ENCODE peak calls at places on chromosomes 4 and X, in nine cellular contexts. One of them, this sample, is unnamed.

GRCh38 chr4:27913738-27914137 is 1053.1 kb downstream of the STIM2 start:
- DNase-seq in H7: no peak
- DNase-seq in AG08396: no peak
- DNase-seq in B cell: no peak
- DNase-seq in activated gamma-delta T cell treated with anti-CD3 and anti-CD28 coated beads, Interleukin-2, amount 50 U/mL, for 16 hours: no peak
- DNase-seq in activated CD8-positive, alpha-beta T cell treated with anti-CD3 and anti-CD28 coated beads, Interleukin-2, amount 10 ng/mL, durations not matched to agents 7 days and 5 days: no peak
- DNase-seq in WERI-Rb-1: no peak
- DNase-seq in NCI-H1930: no peak
- DNase-seq in substantia nigra: no peak
- DNase-seq in this sample: no peak

GRCh38 chr4:5683566-5683965 is 24.8 kb downstream of the EVC2 start:
- DNase-seq in H7: no peak
- DNase-seq in AG08396: no peak
- DNase-seq in B cell: no peak
- DNase-seq in activated gamma-delta T cell treated with anti-CD3 and anti-CD28 coated beads, Interleukin-2, amount 50 U/mL, for 16 hours: no peak
- DNase-seq in activated CD8-positive, alpha-beta T cell treated with anti-CD3 and anti-CD28 coated beads, Interleukin-2, amount 10 ng/mL, durations not matched to agents 7 days and 5 days: no peak
- DNase-seq in WERI-Rb-1: no peak
- DNase-seq in NCI-H1930: no peak
- DNase-seq in substantia nigra: no peak
- DNase-seq in this sample: no peak

GRCh38 chr4:83413676-83414075 is 41.9 kb downstream of the HELQ start:
- DNase-seq in H7: no peak
- DNase-seq in AG08396: peak
- DNase-seq in B cell: no peak
- DNase-seq in activated gamma-delta T cell treated with anti-CD3 and anti-CD28 coated beads, Interleukin-2, amount 50 U/mL, for 16 hours: no peak
- DNase-seq in activated CD8-positive, alpha-beta T cell treated with anti-CD3 and anti-CD28 coated beads, Interleukin-2, amount 10 ng/mL, durations not matched to agents 7 days and 5 days: no peak
- DNase-seq in WERI-Rb-1: no peak
- DNase-seq in NCI-H1930: no peak
- DNase-seq in substantia nigra: no peak
- DNase-seq in this sample: no peak

GRCh38 chr4:66750273-66750672 is 795.0 kb downstream of the CENPC start:
- DNase-seq in H7: no peak
- DNase-seq in AG08396: no peak
- DNase-seq in B cell: no peak
- DNase-seq in activated gamma-delta T cell treated with anti-CD3 and anti-CD28 coated beads, Interleukin-2, amount 50 U/mL, for 16 hours: no peak
- DNase-seq in activated CD8-positive, alpha-beta T cell treated with anti-CD3 and anti-CD28 coated beads, Interleukin-2, amount 10 ng/mL, durations not matched to agents 7 days and 5 days: no peak
- DNase-seq in WERI-Rb-1: no peak
- DNase-seq in NCI-H1930: no peak
- DNase-seq in substantia nigra: no peak
- DNase-seq in this sample: no peak

GRCh38 chr4:147247577-147247976 is 233.3 kb upstream of the EDNRA start:
- DNase-seq in H7: no peak
- DNase-seq in AG08396: no peak
- DNase-seq in B cell: no peak
- DNase-seq in activated gamma-delta T cell treated with anti-CD3 and anti-CD28 coated beads, Interleukin-2, amount 50 U/mL, for 16 hours: no peak
- DNase-seq in activated CD8-positive, alpha-beta T cell treated with anti-CD3 and anti-CD28 coated beads, Interleukin-2, amount 10 ng/mL, durations not matched to agents 7 days and 5 days: no peak
- DNase-seq in WERI-Rb-1: no peak
- DNase-seq in NCI-H1930: no peak
- DNase-seq in substantia nigra: no peak
- DNase-seq in this sample: no peak

GRCh38 chrX:19709812-19710518 is 177.4 kb downstream of the SH3KBP1 start:
- DNase-seq in H7: no peak
- DNase-seq in AG08396: peak
- DNase-seq in B cell: no peak
- DNase-seq in activated gamma-delta T cell treated with anti-CD3 and anti-CD28 coated beads, Interleukin-2, amount 50 U/mL, for 16 hours: no peak
- DNase-seq in activated CD8-positive, alpha-beta T cell treated with anti-CD3 and anti-CD28 coated beads, Interleukin-2, amount 10 ng/mL, durations not matched to agents 7 days and 5 days: no peak
- DNase-seq in WERI-Rb-1: no peak
- DNase-seq in NCI-H1930: no peak
- DNase-seq in substantia nigra: no peak
- DNase-seq in this sample: no peak

GRCh38 chr4:55122235-55122634 is 3.2 kb downstream of the KDR start:
- DNase-seq in H7: no peak
- DNase-seq in AG08396: no peak
- DNase-seq in B cell: no peak
- DNase-seq in activated gamma-delta T cell treated with anti-CD3 and anti-CD28 coated beads, Interleukin-2, amount 50 U/mL, for 16 hours: no peak
- DNase-seq in activated CD8-positive, alpha-beta T cell treated with anti-CD3 and anti-CD28 coated beads, Interleukin-2, amount 10 ng/mL, durations not matched to agents 7 days and 5 days: no peak
- DNase-seq in WERI-Rb-1: no peak
- DNase-seq in NCI-H1930: no peak
- DNase-seq in substantia nigra: no peak
- DNase-seq in this sample: no peak

GRCh38 chrX:2446815-2447214 is 54.0 kb downstream of the DHRSX start:
- DNase-seq in H7: no peak
- DNase-seq in AG08396: no peak
- DNase-seq in B cell: no peak
- DNase-seq in activated gamma-delta T cell treated with anti-CD3 and anti-CD28 coated beads, Interleukin-2, amount 50 U/mL, for 16 hours: no peak
- DNase-seq in activated CD8-positive, alpha-beta T cell treated with anti-CD3 and anti-CD28 coated beads, Interleukin-2, amount 10 ng/mL, durations not matched to agents 7 days and 5 days: no peak
- DNase-seq in WERI-Rb-1: no peak
- DNase-seq in NCI-H1930: no peak
- DNase-seq in substantia nigra: no peak
- DNase-seq in this sample: no peak

GRCh38 chrX:49273181-49273727 is 3.7 kb downstream of the PPP1R3F start:
- DNase-seq in H7: no peak
- DNase-seq in AG08396: no peak
- DNase-seq in B cell: no peak
- DNase-seq in activated gamma-delta T cell treated with anti-CD3 and anti-CD28 coated beads, Interleukin-2, amount 50 U/mL, for 16 hours: no peak
- DNase-seq in activated CD8-positive, alpha-beta T cell treated with anti-CD3 and anti-CD28 coated beads, Interleukin-2, amount 10 ng/mL, durations not matched to agents 7 days and 5 days: peak
- DNase-seq in WERI-Rb-1: no peak
- DNase-seq in NCI-H1930: no peak
- DNase-seq in substantia nigra: no peak
- DNase-seq in this sample: no peak

GRCh38 chrX:22095306-22095705 is 63.2 kb downstream of the PHEX start:
- DNase-seq in H7: no peak
- DNase-seq in AG08396: peak
- DNase-seq in B cell: no peak
- DNase-seq in activated gamma-delta T cell treated with anti-CD3 and anti-CD28 coated beads, Interleukin-2, amount 50 U/mL, for 16 hours: no peak
- DNase-seq in activated CD8-positive, alpha-beta T cell treated with anti-CD3 and anti-CD28 coated beads, Interleukin-2, amount 10 ng/mL, durations not matched to agents 7 days and 5 days: no peak
- DNase-seq in WERI-Rb-1: no peak
- DNase-seq in NCI-H1930: no peak
- DNase-seq in substantia nigra: no peak
- DNase-seq in this sample: no peak

GRCh38 chr4:139523076-139523475 is 32.9 kb downstream of the SETD7 start:
- DNase-seq in H7: no peak
- DNase-seq in AG08396: no peak
- DNase-seq in B cell: no peak
- DNase-seq in activated gamma-delta T cell treated with anti-CD3 and anti-CD28 coated beads, Interleukin-2, amount 50 U/mL, for 16 hours: no peak
- DNase-seq in activated CD8-positive, alpha-beta T cell treated with anti-CD3 and anti-CD28 coated beads, Interleukin-2, amount 10 ng/mL, durations not matched to agents 7 days and 5 days: no peak
- DNase-seq in WERI-Rb-1: no peak
- DNase-seq in NCI-H1930: no peak
- DNase-seq in substantia nigra: no peak
- DNase-seq in this sample: no peak

GRCh38 chr4:134470544-134470943 is 269.0 kb upstream of the PABPC4L start:
- DNase-seq in H7: peak
- DNase-seq in AG08396: no peak
- DNase-seq in B cell: no peak
- DNase-seq in activated gamma-delta T cell treated with anti-CD3 and anti-CD28 coated beads, Interleukin-2, amount 50 U/mL, for 16 hours: no peak
- DNase-seq in activated CD8-positive, alpha-beta T cell treated with anti-CD3 and anti-CD28 coated beads, Interleukin-2, amount 10 ng/mL, durations not matched to agents 7 days and 5 days: no peak
- DNase-seq in WERI-Rb-1: peak
- DNase-seq in NCI-H1930: peak
- DNase-seq in substantia nigra: peak
- DNase-seq in this sample: no peak

GRCh38 chrX:53544936-53545335 is 110.8 kb upstream of the HSD17B10 start:
- DNase-seq in H7: no peak
- DNase-seq in AG08396: no peak
- DNase-seq in B cell: no peak
- DNase-seq in activated gamma-delta T cell treated with anti-CD3 and anti-CD28 coated beads, Interleukin-2, amount 50 U/mL, for 16 hours: no peak
- DNase-seq in activated CD8-positive, alpha-beta T cell treated with anti-CD3 and anti-CD28 coated beads, Interleukin-2, amount 10 ng/mL, durations not matched to agents 7 days and 5 days: no peak
- DNase-seq in WERI-Rb-1: no peak
- DNase-seq in NCI-H1930: no peak
- DNase-seq in substantia nigra: no peak
- DNase-seq in this sample: no peak

GRCh38 chr4:163404570-163404969 is 60.9 kb downstream of the NPY5R start:
- DNase-seq in H7: no peak
- DNase-seq in AG08396: no peak
- DNase-seq in B cell: no peak
- DNase-seq in activated gamma-delta T cell treated with anti-CD3 and anti-CD28 coated beads, Interleukin-2, amount 50 U/mL, for 16 hours: no peak
- DNase-seq in activated CD8-positive, alpha-beta T cell treated with anti-CD3 and anti-CD28 coated beads, Interleukin-2, amount 10 ng/mL, durations not matched to agents 7 days and 5 days: no peak
- DNase-seq in WERI-Rb-1: no peak
- DNase-seq in NCI-H1930: no peak
- DNase-seq in substantia nigra: no peak
- DNase-seq in this sample: no peak

GRCh38 chrX:47501226-47502071 is 18.4 kb upstream of the ZNF41 start:
- DNase-seq in H7: no peak
- DNase-seq in AG08396: no peak
- DNase-seq in B cell: no peak
- DNase-seq in activated gamma-delta T cell treated with anti-CD3 and anti-CD28 coated beads, Interleukin-2, amount 50 U/mL, for 16 hours: no peak
- DNase-seq in activated CD8-positive, alpha-beta T cell treated with anti-CD3 and anti-CD28 coated beads, Interleukin-2, amount 10 ng/mL, durations not matched to agents 7 days and 5 days: no peak
- DNase-seq in WERI-Rb-1: no peak
- DNase-seq in NCI-H1930: no peak
- DNase-seq in substantia nigra: no peak
- DNase-seq in this sample: no peak

GRCh38 chr4:176393306-176394013 is 73.7 kb downstream of the SPCS3 start:
- DNase-seq in H7: peak
- DNase-seq in AG08396: peak
- DNase-seq in B cell: no peak
- DNase-seq in activated gamma-delta T cell treated with anti-CD3 and anti-CD28 coated beads, Interleukin-2, amount 50 U/mL, for 16 hours: no peak
- DNase-seq in activated CD8-positive, alpha-beta T cell treated with anti-CD3 and anti-CD28 coated beads, Interleukin-2, amount 10 ng/mL, durations not matched to agents 7 days and 5 days: no peak
- DNase-seq in WERI-Rb-1: no peak
- DNase-seq in NCI-H1930: no peak
- DNase-seq in substantia nigra: no peak
- DNase-seq in this sample: no peak

GRCh38 chrX:16992411-16992810 is 46.0 kb downstream of the REPS2 start:
- DNase-seq in H7: no peak
- DNase-seq in AG08396: no peak
- DNase-seq in B cell: no peak
- DNase-seq in activated gamma-delta T cell treated with anti-CD3 and anti-CD28 coated beads, Interleukin-2, amount 50 U/mL, for 16 hours: no peak
- DNase-seq in activated CD8-positive, alpha-beta T cell treated with anti-CD3 and anti-CD28 coated beads, Interleukin-2, amount 10 ng/mL, durations not matched to agents 7 days and 5 days: no peak
- DNase-seq in WERI-Rb-1: no peak
- DNase-seq in NCI-H1930: no peak
- DNase-seq in substantia nigra: no peak
- DNase-seq in this sample: no peak

GRCh38 chrX:17878028-17878670 is 17.1 kb upstream of the RAI2 start:
- DNase-seq in H7: no peak
- DNase-seq in AG08396: no peak
- DNase-seq in B cell: no peak
- DNase-seq in activated gamma-delta T cell treated with anti-CD3 and anti-CD28 coated beads, Interleukin-2, amount 50 U/mL, for 16 hours: no peak
- DNase-seq in activated CD8-positive, alpha-beta T cell treated with anti-CD3 and anti-CD28 coated beads, Interleukin-2, amount 10 ng/mL, durations not matched to agents 7 days and 5 days: no peak
- DNase-seq in WERI-Rb-1: no peak
- DNase-seq in NCI-H1930: no peak
- DNase-seq in substantia nigra: no peak
- DNase-seq in this sample: no peak

GRCh38 chrX:40310016-40310415 is 212.3 kb upstream of the BCOR start:
- DNase-seq in H7: no peak
- DNase-seq in AG08396: no peak
- DNase-seq in B cell: no peak
- DNase-seq in activated gamma-delta T cell treated with anti-CD3 and anti-CD28 coated beads, Interleukin-2, amount 50 U/mL, for 16 hours: no peak
- DNase-seq in activated CD8-positive, alpha-beta T cell treated with anti-CD3 and anti-CD28 coated beads, Interleukin-2, amount 10 ng/mL, durations not matched to agents 7 days and 5 days: no peak
- DNase-seq in WERI-Rb-1: no peak
- DNase-seq in NCI-H1930: no peak
- DNase-seq in substantia nigra: no peak
- DNase-seq in this sample: no peak

GRCh38 chr4:120855307-120856001 is 67.1 kb downstream of the PRDM5 start:
- DNase-seq in H7: no peak
- DNase-seq in AG08396: no peak
- DNase-seq in B cell: no peak
- DNase-seq in activated gamma-delta T cell treated with anti-CD3 and anti-CD28 coated beads, Interleukin-2, amount 50 U/mL, for 16 hours: no peak
- DNase-seq in activated CD8-positive, alpha-beta T cell treated with anti-CD3 and anti-CD28 coated beads, Interleukin-2, amount 10 ng/mL, durations not matched to agents 7 days and 5 days: no peak
- DNase-seq in WERI-Rb-1: no peak
- DNase-seq in NCI-H1930: no peak
- DNase-seq in substantia nigra: no peak
- DNase-seq in this sample: peak